ENCODE peak calls at places on chromosomes 7 and 10, in four cellular contexts. One of them, this sample, is unnamed.

GRCh38 chr10:11670311-11670825 is 58.9 kb upstream of the USP6NL start:
- DNase-seq in suprapubic skin: no peak
- DNase-seq in sigmoid colon: peak; percentile 47
- DNase-seq in IMR-90: no peak
- DNase-seq in this sample: no peak

GRCh38 chr7:151060113-151060415 is 675 bp downstream of the SLC4A2 start:
- DNase-seq in suprapubic skin: no peak
- DNase-seq in IMR-90: no peak
- DNase-seq in sigmoid colon: no peak
- DNase-seq in this sample: no peak

GRCh38 chr10:62075912-62076311 is 174.4 kb downstream of the ARID5B start:
- DNase-seq in suprapubic skin: no peak
- DNase-seq in sigmoid colon: no peak
- DNase-seq in IMR-90: no peak
- DNase-seq in this sample: no peak

GRCh38 chr7:50607524-50608125 is 42.4 kb upstream of the DDC start:
- DNase-seq in sigmoid colon: no peak
- DNase-seq in IMR-90: peak; percentile 18
- DNase-seq in suprapubic skin: no peak
- DNase-seq in this sample: no peak

GRCh38 chr10:60654813-60655464 is 123.3 kb upstream of the CDK1 start:
- DNase-seq in IMR-90: peak; percentile 84
- DNase-seq in suprapubic skin: no peak
- DNase-seq in sigmoid colon: no peak
- DNase-seq in this sample: no peak

GRCh38 chr7:123494193-123494796 is 40.1 kb downstream of the IQUB start:
- DNase-seq in IMR-90: peak; percentile 27
- DNase-seq in suprapubic skin: no peak
- DNase-seq in sigmoid colon: no peak
- DNase-seq in this sample: no peak

GRCh38 chr10:3544561-3544960 is 240.4 kb downstream of the KLF6 start:
- DNase-seq in suprapubic skin: no peak
- DNase-seq in IMR-90: no peak
- DNase-seq in sigmoid colon: no peak
- DNase-seq in this sample: no peak

GRCh38 chr10:42960491-42961155 is 116.2 kb upstream of the RET start:
- DNase-seq in IMR-90: peak; percentile 37
- DNase-seq in suprapubic skin: peak; percentile 60
- DNase-seq in sigmoid colon: peak; percentile 57
- DNase-seq in this sample: no peak

GRCh38 chr10:101085846-101086245 is 24.1 kb downstream of the KAZALD1 start:
- DNase-seq in sigmoid colon: no peak
- DNase-seq in IMR-90: no peak
- DNase-seq in suprapubic skin: no peak
- DNase-seq in this sample: no peak

GRCh38 chr7:30159698-30160143 is 24.9 kb downstream of the MTURN start:
- DNase-seq in IMR-90: peak; percentile 45
- DNase-seq in sigmoid colon: no peak
- DNase-seq in suprapubic skin: no peak
- DNase-seq in this sample: no peak

GRCh38 chr10:73357821-73358220 is 843 bp downstream of the CFAP70 start:
- DNase-seq in sigmoid colon: no peak
- DNase-seq in suprapubic skin: no peak
- DNase-seq in IMR-90: no peak
- DNase-seq in this sample: no peak

GRCh38 chr10:73359492-73359891 is 828 bp upstream of the CFAP70 start:
- DNase-seq in suprapubic skin: no peak
- DNase-seq in sigmoid colon: no peak
- DNase-seq in IMR-90: no peak
- DNase-seq in this sample: no peak

DNA sequence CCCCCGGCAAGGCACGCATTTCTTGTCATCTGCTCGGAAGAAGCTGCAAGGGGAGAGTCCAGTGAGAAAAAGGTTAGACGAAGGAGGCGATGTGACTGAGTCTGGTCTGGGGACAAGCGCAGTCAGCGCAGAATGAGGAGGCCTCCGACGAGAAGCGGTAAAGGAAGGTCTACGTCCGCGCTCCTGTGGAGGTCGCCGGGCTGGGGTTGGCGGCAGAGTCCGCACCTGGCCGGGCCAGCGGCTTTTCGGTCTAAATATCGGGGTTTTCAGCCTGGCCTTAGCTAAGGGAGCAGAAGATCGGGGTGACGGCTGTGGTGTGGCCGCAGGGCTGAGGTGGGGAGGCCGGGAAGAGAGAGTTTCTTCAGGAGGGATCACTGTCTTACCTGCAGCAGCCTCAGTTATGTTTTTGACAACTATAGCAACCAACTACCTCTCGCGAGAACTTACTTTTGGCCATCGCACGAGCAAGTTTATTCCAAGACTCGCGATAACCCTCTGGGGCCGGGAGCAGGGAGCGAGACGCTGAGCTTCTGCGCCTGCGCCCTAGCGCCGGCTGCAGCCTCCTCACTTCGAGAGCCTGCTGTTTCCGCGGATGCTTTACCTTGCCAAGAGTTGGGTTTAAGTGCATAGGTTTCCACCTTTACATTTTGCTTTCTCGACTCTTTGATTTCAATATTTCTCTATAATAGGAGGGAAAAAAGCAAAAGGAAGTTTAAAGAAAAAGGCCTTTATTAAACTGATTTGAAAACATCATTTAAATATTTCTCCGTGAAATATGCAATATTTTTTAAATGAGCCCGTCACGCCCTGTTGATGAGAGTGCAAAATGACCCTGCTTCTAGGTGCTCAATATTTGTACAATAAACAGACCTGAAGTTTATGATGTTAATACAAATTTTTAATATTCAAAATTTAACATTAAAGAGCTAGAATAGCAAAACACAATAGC is at the start of gene CFAP70:
- DNase-seq in suprapubic skin: peak; percentile 92
- DNase-seq in sigmoid colon: peak; percentile 97
- DNase-seq in IMR-90: peak; percentile 95
- DNase-seq in this sample: peak; percentile 79
- TF ChIP-seq POLR2A in suprapubic skin: no peak
- TF ChIP-seq POLR2A in sigmoid colon: no peak
- TF ChIP-seq POLR2A in IMR-90: no peak
- TF ChIP-seq POLR2A in this sample: peak; percentile 69

GRCh38 chr10:5684318-5684970 is at the start of gene TASOR2:
- DNase-seq in suprapubic skin: peak; percentile 98
- DNase-seq in sigmoid colon: peak; percentile 99
- DNase-seq in IMR-90: peak; percentile 95
- DNase-seq in this sample: peak; percentile 85
- TF ChIP-seq POLR2A in suprapubic skin: no peak
- TF ChIP-seq POLR2A in sigmoid colon: no peak
- TF ChIP-seq POLR2A in IMR-90: peak; percentile 86
- TF ChIP-seq POLR2A in this sample: peak; percentile 85

GRCh38 chr7:76047811-76048667 is at the start of the genes MDH2 and STYXL1:
- DNase-seq in sigmoid colon: peak; percentile 97
- DNase-seq in IMR-90: peak; percentile 95
- DNase-seq in suprapubic skin: peak; percentile 96
- DNase-seq in this sample: peak; percentile 96
- TF ChIP-seq POLR2A in sigmoid colon: peak; percentile 89
- TF ChIP-seq POLR2A in IMR-90: peak; percentile 89
- TF ChIP-seq POLR2A in suprapubic skin: peak; percentile 92
- TF ChIP-seq POLR2A in this sample: peak; percentile 96

GRCh38 chr10:102420810-102421644 is at the start of gene FBXL15:
- DNase-seq in IMR-90: peak; percentile 95
- DNase-seq in suprapubic skin: peak; percentile 99
- DNase-seq in sigmoid colon: peak; percentile 99
- DNase-seq in this sample: peak; percentile 96
- TF ChIP-seq POLR2A in IMR-90: peak; percentile 23
- TF ChIP-seq POLR2A in suprapubic skin: no peak
- TF ChIP-seq POLR2A in sigmoid colon: no peak
- TF ChIP-seq POLR2A in this sample: peak; percentile 31

GRCh38 chr7:108525985-108526767 is at the start of gene PNPLA8:
- DNase-seq in IMR-90: peak; percentile 99
- DNase-seq in sigmoid colon: peak; percentile 100
- DNase-seq in suprapubic skin: peak; percentile 100
- DNase-seq in this sample: peak; percentile 84
- TF ChIP-seq POLR2A in IMR-90: peak; percentile 92
- TF ChIP-seq POLR2A in sigmoid colon: peak; percentile 87
- TF ChIP-seq POLR2A in suprapubic skin: peak; percentile 94
- TF ChIP-seq POLR2A in this sample: peak; percentile 86

GRCh38 chr7:66150471-66150870 is 35.8 kb downstream of the CRCP start:
- DNase-seq in IMR-90: peak; percentile 76
- DNase-seq in suprapubic skin: no peak
- DNase-seq in sigmoid colon: peak; percentile 80
- DNase-seq in this sample: no peak
- TF ChIP-seq POLR2A in IMR-90: no peak
- TF ChIP-seq POLR2A in suprapubic skin: no peak
- TF ChIP-seq POLR2A in sigmoid colon: no peak
- TF ChIP-seq POLR2A in this sample: no peak

DNA sequence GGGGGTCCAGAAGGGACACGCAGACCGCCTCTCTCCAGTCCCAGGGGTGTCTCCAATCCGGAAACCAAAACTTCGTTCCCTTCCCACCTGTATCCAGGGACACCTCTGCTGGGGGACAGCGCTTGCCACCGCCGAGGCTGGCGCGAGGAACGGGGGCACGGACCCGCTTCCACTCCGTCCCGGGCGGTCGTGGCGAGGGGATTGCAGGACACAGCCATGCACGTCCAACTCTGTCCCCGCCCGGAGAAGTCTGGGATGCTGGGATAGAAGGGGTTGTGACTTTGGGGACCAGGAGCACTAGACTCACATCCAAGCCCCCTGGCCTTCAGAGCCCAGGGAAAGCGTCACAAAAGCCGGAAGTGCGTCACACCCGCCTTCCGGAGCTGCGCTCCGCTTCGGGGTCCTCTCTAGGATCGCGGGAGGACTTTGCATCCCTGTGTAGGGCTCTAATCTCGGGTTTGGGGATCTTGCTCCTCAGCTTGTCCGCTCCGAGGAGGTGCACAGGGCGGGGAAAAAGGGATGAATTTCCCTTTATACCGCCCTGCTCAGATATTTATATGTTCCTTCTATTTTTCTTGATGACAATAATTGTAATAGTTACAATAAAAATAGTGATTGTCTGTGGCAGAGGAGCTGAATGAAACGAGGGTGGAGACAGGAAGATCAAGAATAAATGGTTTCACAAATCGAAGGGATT is at the start of gene FAM200A:
- DNase-seq in IMR-90: peak; percentile 95
- DNase-seq in sigmoid colon: peak; percentile 93
- DNase-seq in suprapubic skin: peak; percentile 87
- DNase-seq in this sample: peak; percentile 89
- TF ChIP-seq POLR2A in IMR-90: peak; percentile 86
- TF ChIP-seq POLR2A in sigmoid colon: peak; percentile 94
- TF ChIP-seq POLR2A in suprapubic skin: peak; percentile 89
- TF ChIP-seq POLR2A in this sample: peak; percentile 98

DNA sequence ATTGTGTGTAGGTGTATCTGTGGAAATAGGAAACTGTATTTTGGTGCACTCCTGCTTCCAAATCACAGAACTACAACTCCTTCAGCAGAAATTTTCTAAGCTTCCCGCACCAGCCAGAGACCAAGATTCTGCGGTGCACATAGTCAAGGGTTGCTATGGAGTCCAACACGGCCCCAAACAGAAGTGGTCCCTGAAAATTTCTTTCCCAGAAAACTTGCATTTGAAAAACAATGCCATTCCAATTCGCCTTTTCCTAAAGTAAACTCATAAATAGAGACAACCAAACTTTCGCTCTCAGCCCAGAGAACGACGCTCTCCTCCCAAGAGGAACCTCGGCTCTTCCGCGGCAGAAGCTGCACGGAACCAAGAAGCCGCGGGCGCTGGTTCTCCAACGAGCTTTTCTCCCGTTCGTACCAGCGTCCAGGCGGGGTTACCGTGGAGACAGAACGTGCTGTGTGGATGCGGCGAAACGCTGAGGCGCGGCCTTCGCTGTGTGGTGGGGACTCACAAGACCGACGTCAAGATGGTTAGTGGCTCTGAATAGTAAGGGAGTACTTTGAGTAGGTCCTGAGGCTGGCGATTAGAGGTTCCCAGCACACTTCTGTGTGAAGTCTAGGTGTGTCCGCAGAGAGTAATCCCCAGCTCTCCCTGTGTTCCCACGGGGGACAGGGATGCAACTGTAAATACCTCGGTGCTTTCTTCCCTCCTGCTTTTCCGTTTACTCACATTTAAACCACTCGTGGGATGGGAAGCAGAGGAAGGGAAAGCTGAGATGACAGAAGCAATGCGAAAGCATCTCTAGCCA is 24.0 kb upstream of the ZC3HAV1 start:
- DNase-seq in sigmoid colon: peak; percentile 91
- DNase-seq in IMR-90: peak; percentile 86
- DNase-seq in suprapubic skin: peak; percentile 96
- DNase-seq in this sample: peak; percentile 64
- TF ChIP-seq POLR2A in sigmoid colon: no peak
- TF ChIP-seq POLR2A in IMR-90: no peak
- TF ChIP-seq POLR2A in suprapubic skin: no peak
- TF ChIP-seq POLR2A in this sample: peak; percentile 57

GRCh38 chr7:93245525-93246432 is 13.6 kb downstream of the VPS50 start:
- DNase-seq in IMR-90: peak; percentile 38
- DNase-seq in suprapubic skin: no peak
- DNase-seq in sigmoid colon: no peak
- DNase-seq in this sample: no peak

GRCh38 chr7:93238748-93239147 is 6.6 kb downstream of the VPS50 start:
- DNase-seq in IMR-90: no peak
- DNase-seq in suprapubic skin: no peak
- DNase-seq in sigmoid colon: no peak
- DNase-seq in this sample: no peak

DNA sequence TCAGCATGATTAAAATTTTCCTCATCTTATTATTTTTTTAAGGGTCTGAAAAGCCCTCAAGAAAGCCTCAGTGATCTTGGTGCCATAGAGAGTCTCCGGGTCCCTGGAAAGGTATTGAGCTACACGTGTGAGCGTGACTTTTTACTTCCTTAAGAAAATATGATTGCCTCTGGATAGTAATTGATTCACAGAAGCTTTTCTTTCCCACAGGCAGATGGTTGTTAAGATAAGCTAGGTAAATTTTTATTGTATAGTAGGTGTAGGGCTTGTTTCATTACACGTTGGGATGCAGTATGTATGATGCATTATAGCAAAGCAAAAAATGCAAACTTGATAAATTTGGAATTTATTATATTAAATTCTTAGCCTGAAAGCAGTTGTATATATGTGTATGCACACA is 7.7 kb downstream of the VPS50 start:
- DNase-seq in suprapubic skin: no peak
- DNase-seq in sigmoid colon: no peak
- DNase-seq in IMR-90: no peak
- DNase-seq in this sample: no peak
- TF ChIP-seq POLR2A in suprapubic skin: no peak
- TF ChIP-seq POLR2A in sigmoid colon: no peak
- TF ChIP-seq POLR2A in IMR-90: no peak
- TF ChIP-seq POLR2A in this sample: no peak

This sample was measured in GM12892.